ENCODE peak calls at places on chromosome 14, in four cellular contexts. L is astrocyte of the spinal cord, O is RWPE2, E is GM12878. V is an unnamed sample.
A peak's percentile ranks its signal among the peaks of the same experiment; 100 is the strongest.

GRCh38 chr14:90058876-90059458 is 2.8 kb upstream of the KCNK13 start:
- DNase-seq in L (no peak), O (no peak), E (no peak), V (no peak)

GRCh38 chr14:36784541-36784940 is 122.9 kb downstream of the PAX9 start:
- DNase-seq in L (no peak), O (no peak), E (no peak), V (no peak)

GRCh38 chr14:73283592-73284379 is 46.5 kb downstream of the PAPLN start:
- DNase-seq in L (peak; percentile 35), O (no peak), E (no peak), V (no peak)

GRCh38 chr14:72523397-72524157 is 370.3 kb downstream of the DPF3 start:
- DNase-seq in L (no peak), O (no peak), E (no peak), V (no peak)

GRCh38 chr14:97319691-97320090 is 522.5 kb downstream of the VRK1 start:
- DNase-seq in L (no peak), O (no peak), E (no peak), V (no peak)

GRCh38 chr14:52650774-52651173 is 44.6 kb downstream of the ERO1A start:
- DNase-seq in L (no peak), O (no peak), E (no peak), V (no peak)

GRCh38 chr14:74611672-74612345 is at the start of gene LTBP2:
- DNase-seq in L (peak; percentile 63), O (peak; percentile 69), E (no peak), V (no peak)

GRCh38 chr14:104341532-104342434 is 203.4 kb downstream of the KIF26A start:
- DNase-seq in L (no peak), O (peak; percentile 52), E (no peak), V (no peak)

GRCh38 chr14:75041613-75042012 is 9.7 kb downstream of the MLH3 start:
- DNase-seq in L (no peak), O (no peak), E (no peak), V (no peak)

GRCh38 chr14:20934148-20934762 is 21.0 kb upstream of the RNASE2 start:
- DNase-seq in L (no peak), O (no peak), E (no peak), V (peak; percentile 5)

GRCh38 chr14:22333408-22334274 is 255.4 kb downstream of the DAD1 start:
- DNase-seq in L (peak; percentile 61), O (no peak), E (no peak), V (no peak)

GRCh38 chr14:60164717-60165546 is at the start of gene DHRS7:
- DNase-seq in L (peak; percentile 72), O (peak; percentile 86), E (peak; percentile 53), V (peak; percentile 64)

GRCh38 chr14:94404561-94404960 is 16.2 kb upstream of the SERPINA1 start:
- DNase-seq in L (no peak), O (no peak), E (no peak), V (no peak)

GRCh38 chr14:22096511-22096890 is 422.9 kb upstream of the OR4E1 start:
- DNase-seq in L (no peak), O (no peak), E (no peak), V (no peak)

GRCh38 chr14:64109821-64110554 is 184.2 kb downstream of the ESR2 start:
- DNase-seq in L (no peak), O (no peak), E (no peak), V (no peak)

GRCh38 chr14:52706286-52706685 is 714 bp upstream of the PSMC6 start:
- DNase-seq in L (no peak), O (no peak), E (no peak), V (no peak)

GRCh38 chr14:43540948-43541347 is 966.1 kb downstream of the FSCB start:
- DNase-seq in L (no peak), O (no peak), E (no peak), V (no peak)

GRCh38 chr14:57866199-57866755 is 385 bp upstream of the SLC35F4 start:
- DNase-seq in L (no peak), O (no peak), E (no peak), V (no peak)

GRCh38 chr14:24665440-24665991 is 31.5 kb upstream of the GZMB start:
- DNase-seq in L (no peak), O (no peak), E (peak; percentile 77), V (peak; percentile 66)

GRCh38 chr14:101858791-101859537 is 97.5 kb downstream of the PPP2R5C start:
- DNase-seq in L (no peak), O (no peak), E (no peak), V (no peak)

GRCh38 chr14:104792101-104792884 is 3.3 kb downstream of the AKT1 start:
- DNase-seq in L (no peak), O (no peak), E (no peak), V (no peak)

GRCh38 chr14:59224341-59224740 is 35.9 kb downstream of the DAAM1 start:
- DNase-seq in L (no peak), O (no peak), E (no peak), V (no peak)

GRCh38 chr14:103109789-103110415 is 13.4 kb upstream of the TNFAIP2 start:
- DNase-seq in L (peak; percentile 72), O (no peak), E (no peak), V (no peak)

GRCh38 chr14:76654573-76654955 is 106.7 kb upstream of the VASH1 start:
- DNase-seq in L (no peak), O (no peak), E (no peak), V (no peak)

GRCh38 chr14:38053684-38054083 is 154.0 kb upstream of the SSTR1 start:
- DNase-seq in L (no peak), O (no peak), E (no peak), V (no peak)

GRCh38 chr14:38056270-38056669 is 151.4 kb upstream of the SSTR1 start:
- DNase-seq in L (no peak), O (no peak), E (no peak), V (no peak)
- TF ChIP-seq CTCF in L (no peak), O (no peak), E (no peak), V (no peak)

DNA sequence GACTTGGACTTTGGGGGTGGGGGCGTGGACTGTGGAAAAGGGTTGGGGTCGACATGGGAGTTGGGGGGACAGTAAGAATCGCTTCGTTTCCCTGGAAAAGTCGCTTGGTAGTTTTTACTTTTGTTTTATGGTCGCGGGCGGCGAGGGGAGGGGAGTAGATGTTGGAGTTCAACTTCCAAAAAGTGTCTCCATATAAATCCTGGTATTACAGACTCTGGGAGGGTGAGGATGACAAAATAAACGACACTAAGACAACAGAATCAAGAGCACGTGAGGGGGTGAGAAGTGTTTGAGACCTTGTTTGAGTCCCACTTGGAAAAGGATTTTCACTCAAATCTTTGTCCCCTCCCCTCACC is 650 bp upstream of the BCL11B start:
- DNase-seq in L (no peak), O (no peak), E (no peak), V (no peak)
- H3K4me3 ChIP-seq in L (peak overlapping the region; percentile 46), O (peak overlapping the region; percentile 56), E (peak overlapping the region; percentile 80), V (no peak overlapping the region)

DNA sequence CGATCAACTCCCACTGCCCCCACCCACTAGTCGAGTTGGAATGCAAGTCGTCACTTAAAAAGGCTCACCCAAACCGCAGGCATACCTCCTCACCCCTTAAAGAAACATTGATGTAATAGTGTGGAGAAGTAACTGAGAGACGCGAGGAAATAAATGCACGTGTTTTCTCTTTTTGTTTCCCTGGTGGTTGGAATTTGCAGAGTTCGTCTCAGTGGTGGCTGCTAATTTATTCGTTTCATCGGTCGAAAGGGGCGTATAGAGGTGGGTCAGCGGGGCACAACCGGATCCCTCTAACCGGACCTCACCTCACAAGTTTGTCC is 5.1 kb upstream of the NPAS3 start:
- DNase-seq in L (peak; percentile 55), O (no peak), E (no peak), V (no peak)
- TF ChIP-seq CTCF in L (peak; percentile 41), O (no peak), E (no peak), V (no peak)

DNA sequence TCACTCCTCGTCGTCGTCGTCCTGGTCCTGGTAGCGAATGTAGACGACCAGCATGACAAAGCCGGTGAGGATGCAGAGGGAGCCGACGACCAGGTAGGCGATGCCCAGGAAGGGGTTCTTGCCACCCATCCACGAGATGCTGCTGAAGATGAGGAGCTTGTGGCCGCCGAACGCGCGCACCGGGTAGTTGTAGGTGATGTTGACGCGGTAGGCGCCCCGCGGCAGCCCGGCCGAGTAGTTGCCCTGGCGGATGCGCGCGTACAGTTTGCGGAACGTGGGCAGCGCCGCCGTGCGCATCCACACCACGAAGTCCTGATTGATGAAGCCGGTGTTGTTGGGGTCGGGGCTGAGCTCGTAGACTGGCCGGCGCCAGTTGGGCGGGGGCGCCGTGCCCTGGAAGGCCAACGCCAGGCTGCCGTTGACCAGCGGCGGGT is 1.0 kb downstream of the TMEM30B start:
- DNase-seq in L (no peak), O (peak; percentile 72), E (no peak), V (no peak)
- H3K4me3 ChIP-seq in L (peak overlapping the region; percentile 34), O (peak overlapping the region; percentile 64), E (no peak overlapping the region), V (peak overlapping the region; percentile 49)

DNA sequence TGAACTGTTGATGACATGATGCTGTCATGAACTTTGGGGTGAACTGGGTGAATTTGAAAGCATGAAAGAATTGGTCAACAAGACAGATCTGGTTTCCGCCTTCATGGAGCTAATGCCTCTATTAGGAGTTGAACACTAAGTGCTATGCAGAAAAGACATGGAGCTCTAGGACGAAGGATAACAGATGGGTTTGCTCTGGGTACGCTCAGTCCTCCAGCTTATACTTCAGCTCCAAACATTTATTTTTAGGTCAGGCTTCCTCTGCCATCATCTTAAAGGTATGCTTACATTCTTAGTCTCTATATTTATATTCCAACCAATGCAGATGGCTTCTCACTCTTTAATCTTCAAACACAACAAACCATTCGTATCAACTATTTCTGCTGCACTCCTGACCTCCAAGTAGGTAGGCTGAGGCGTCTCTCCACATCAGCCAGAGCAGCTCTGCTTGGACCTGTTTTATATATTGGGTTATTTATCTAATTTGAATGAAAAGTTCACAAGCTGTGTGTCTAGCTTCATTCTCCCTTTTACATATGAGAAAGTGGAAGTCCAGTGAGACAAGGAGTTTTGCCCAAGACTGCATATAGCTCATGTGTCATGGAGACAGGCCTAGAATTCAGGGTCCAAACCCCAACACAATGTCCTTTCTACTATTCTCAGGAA is 226.3 kb downstream of the SPTSSA start:
- DNase-seq in L (no peak), O (no peak), E (no peak), V (no peak)
- TF ChIP-seq CTCF in L (no peak), O (no peak), E (no peak), V (no peak)

V was measured in GM12864.